ENCODE peak calls at places on chromosome 9, in six cellular contexts. V is BJ; K is DMS153; U is mucosa of descending colon; Y is effector CD4-positive, alpha-beta T cell; A is dorsolateral prefrontal cortex. C is an unnamed sample.

GRCh38 chr9:109968702-109969450 is 188.9 kb downstream of the PALM2AKAP2 start:
- DNase-seq in K (peak), Y (no peak), A (no peak), U (no peak), V (no peak), C (peak)

GRCh38 chr9:76456202-76456926 is 2.6 kb upstream of the GCNT1 start:
- DNase-seq in U (peak), A (no peak), V (no peak), Y (no peak), K (peak), C (no peak)

GRCh38 chr9:31290731-31291130 is 1093.7 kb upstream of the ACO1 start:
- DNase-seq in A (no peak), V (no peak), Y (no peak), K (no peak), U (no peak), C (no peak)

GRCh38 chr9:29311221-29311620 is 1737.9 kb upstream of the C9orf72 start:
- DNase-seq in U (no peak), V (no peak), Y (no peak), A (no peak), K (no peak), C (no peak)

GRCh38 chr9:80320916-80321315 is 749.2 kb downstream of the TLE4 start:
- DNase-seq in U (no peak), V (no peak), Y (no peak), A (no peak), K (no peak), C (no peak)

GRCh38 chr9:35537898-35538297 is 48.0 kb downstream of the RUSC2 start:
- DNase-seq in K (no peak), V (no peak), Y (no peak), A (no peak), U (no peak), C (peak)

GRCh38 chr9:15272377-15272928 is 34.6 kb downstream of the TTC39B start:
- DNase-seq in A (no peak), V (no peak), Y (no peak), U (no peak), K (no peak), C (no peak)

GRCh38 chr9:103407260-103407659 is 412.1 kb downstream of the CYLC2 start:
- DNase-seq in Y (no peak), U (no peak), K (no peak), A (no peak), V (no peak), C (no peak)

GRCh38 chr9:71680189-71680983 is 87.9 kb downstream of the CEMIP2 start:
- DNase-seq in U (no peak), Y (no peak), V (no peak), A (no peak), K (no peak), C (no peak)

GRCh38 chr9:116572095-116572748 is 114.9 kb upstream of the TRIM32 start:
- DNase-seq in A (peak), Y (no peak), K (no peak), V (no peak), U (peak), C (peak)

GRCh38 chr9:35882996-35883395 is 12.8 kb upstream of the OR13J1 start:
- DNase-seq in V (no peak), K (no peak), Y (no peak), A (no peak), U (no peak), C (no peak)

GRCh38 chr9:34463901-34464232 is 5.3 kb downstream of the DNAI1 start:
- DNase-seq in K (no peak), U (no peak), A (no peak), V (no peak), Y (no peak), C (no peak)

GRCh38 chr9:128470560-128470959 is 14.8 kb downstream of the ODF2 start:
- DNase-seq in Y (no peak), K (no peak), U (no peak), V (no peak), A (no peak), C (no peak)

GRCh38 chr9:36603006-36603405 is 30.3 kb downstream of the MELK start:
- DNase-seq in A (no peak), U (no peak), Y (no peak), V (no peak), K (no peak), C (no peak)

GRCh38 chr9:38039090-38039906 is 29.7 kb downstream of the SHB start:
- DNase-seq in A (no peak), K (no peak), Y (no peak), U (no peak), V (no peak), C (no peak)

GRCh38 chr9:104868687-104869404 is 59.1 kb downstream of the ABCA1 start:
- DNase-seq in U (peak), K (peak), V (peak), Y (no peak), A (no peak), C (peak)

GRCh38 chr9:127916665-127917581 is at the start of gene ST6GALNAC4:
- DNase-seq in Y (peak), U (peak), V (no peak), A (peak), K (peak), C (peak)

GRCh38 chr9:90967171-90967570 is 165.6 kb downstream of the SYK start:
- DNase-seq in U (no peak), A (no peak), K (no peak), V (no peak), Y (no peak), C (no peak)

GRCh38 chr9:13952906-13953305 is 361.0 kb downstream of the NFIB start:
- DNase-seq in Y (no peak), U (no peak), V (no peak), A (no peak), K (peak), C (no peak)

GRCh38 chr9:133506653-133507038 is 18.1 kb downstream of the MYMK start:
- DNase-seq in V (peak), A (no peak), K (peak), Y (no peak), U (no peak), C (no peak)

GRCh38 chr9:87067426-87067825 is 120.1 kb upstream of the GAS1 start:
- DNase-seq in A (no peak), V (no peak), K (no peak), Y (no peak), U (no peak), C (no peak)

GRCh38 chr9:70112981-70113380 is 69.3 kb downstream of the MAMDC2 start:
- DNase-seq in U (no peak), Y (no peak), K (peak), V (no peak), A (no peak), C (no peak)

GRCh38 chr9:112034216-112034611 is 137.6 kb downstream of the UGCG start:
- DNase-seq in K (no peak), A (no peak), U (no peak), V (no peak), Y (no peak), C (no peak)

GRCh38 chr9:116149844-116150243 is 3.7 kb upstream of the PAPPA start:
- DNase-seq in V (no peak), A (no peak), K (no peak), U (peak), Y (no peak), C (no peak)

GRCh38 chr9:81661339-81661738 is 28.0 kb downstream of the TLE1 start:
- DNase-seq in A (no peak), U (no peak), Y (no peak), K (no peak), V (no peak), C (no peak)

GRCh38 chr9:114167591-114168091 is 12.3 kb downstream of the COL27A1 start:
- DNase-seq in K (no peak), U (peak), A (no peak), V (no peak), Y (no peak), C (no peak)